ENCODE peak calls at places on chromosomes 4 and X, in seven cellular contexts. One of them, this sample, is unnamed.

GRCh38 chrX:149491812-149492211 is 13.3 kb downstream of the IDS start:
- DNase-seq in fibroblast of pulmonary artery: no peak
- DNase-seq in heart right ventricle: no peak
- DNase-seq in pancreas: no peak
- DNase-seq in right cardiac atrium: no peak
- DNase-seq in effector memory CD4-positive, alpha-beta T cell: no peak
- DNase-seq in endodermal cell: no peak
- DNase-seq in this sample: no peak

GRCh38 chr4:86594559-86595425 is 677 bp downstream of the PTPN13 start:
- DNase-seq in fibroblast of pulmonary artery: peak
- DNase-seq in heart right ventricle: peak
- DNase-seq in pancreas: no peak
- DNase-seq in right cardiac atrium: peak
- DNase-seq in effector memory CD4-positive, alpha-beta T cell: no peak
- DNase-seq in endodermal cell: peak
- DNase-seq in this sample: peak

GRCh38 chr4:168787801-168788200 is 222.3 kb downstream of the CBR4 start:
- DNase-seq in fibroblast of pulmonary artery: no peak
- DNase-seq in heart right ventricle: no peak
- DNase-seq in pancreas: no peak
- DNase-seq in right cardiac atrium: no peak
- DNase-seq in effector memory CD4-positive, alpha-beta T cell: no peak
- DNase-seq in endodermal cell: no peak
- DNase-seq in this sample: no peak

GRCh38 chrX:37330642-37331041 is 18.5 kb upstream of the PRRG1 start:
- DNase-seq in fibroblast of pulmonary artery: no peak
- DNase-seq in heart right ventricle: no peak
- DNase-seq in pancreas: no peak
- DNase-seq in right cardiac atrium: no peak
- DNase-seq in effector memory CD4-positive, alpha-beta T cell: no peak
- DNase-seq in endodermal cell: no peak
- DNase-seq in this sample: no peak

GRCh38 chr4:146381263-146381872 is 140.4 kb downstream of the SLC10A7 start:
- DNase-seq in fibroblast of pulmonary artery: no peak
- DNase-seq in heart right ventricle: no peak
- DNase-seq in pancreas: no peak
- DNase-seq in right cardiac atrium: no peak
- DNase-seq in effector memory CD4-positive, alpha-beta T cell: no peak
- DNase-seq in endodermal cell: no peak
- DNase-seq in this sample: no peak

GRCh38 chr4:108991929-108992328 is 229.1 kb upstream of the ETNPPL start:
- DNase-seq in fibroblast of pulmonary artery: peak
- DNase-seq in heart right ventricle: no peak
- DNase-seq in pancreas: no peak
- DNase-seq in right cardiac atrium: no peak
- DNase-seq in effector memory CD4-positive, alpha-beta T cell: no peak
- DNase-seq in endodermal cell: no peak
- DNase-seq in this sample: peak

GRCh38 chrX:22109442-22109841 is 77.3 kb downstream of the PHEX start:
- DNase-seq in fibroblast of pulmonary artery: peak
- DNase-seq in heart right ventricle: no peak
- DNase-seq in pancreas: no peak
- DNase-seq in right cardiac atrium: no peak
- DNase-seq in effector memory CD4-positive, alpha-beta T cell: no peak
- DNase-seq in endodermal cell: no peak
- DNase-seq in this sample: peak

GRCh38 chrX:22135994-22136684 is 104.0 kb downstream of the PHEX start:
- DNase-seq in fibroblast of pulmonary artery: peak
- DNase-seq in heart right ventricle: peak
- DNase-seq in pancreas: no peak
- DNase-seq in right cardiac atrium: no peak
- DNase-seq in effector memory CD4-positive, alpha-beta T cell: no peak
- DNase-seq in endodermal cell: no peak
- DNase-seq in this sample: peak

GRCh38 chr4:3582091-3582475 is 49.9 kb upstream of the LRPAP1 start:
- DNase-seq in fibroblast of pulmonary artery: no peak
- DNase-seq in heart right ventricle: no peak
- DNase-seq in pancreas: no peak
- DNase-seq in right cardiac atrium: no peak
- DNase-seq in effector memory CD4-positive, alpha-beta T cell: no peak
- DNase-seq in endodermal cell: no peak
- DNase-seq in this sample: no peak

GRCh38 chr4:152073738-152074137 is 312.9 kb upstream of the GATB start:
- DNase-seq in fibroblast of pulmonary artery: peak
- DNase-seq in heart right ventricle: peak
- DNase-seq in pancreas: no peak
- DNase-seq in right cardiac atrium: peak
- DNase-seq in effector memory CD4-positive, alpha-beta T cell: no peak
- DNase-seq in endodermal cell: no peak
- DNase-seq in this sample: peak

GRCh38 chr4:6987566-6987920 is 55.6 kb upstream of the TADA2B start:
- DNase-seq in fibroblast of pulmonary artery: peak
- DNase-seq in heart right ventricle: no peak
- DNase-seq in pancreas: no peak
- DNase-seq in right cardiac atrium: no peak
- DNase-seq in effector memory CD4-positive, alpha-beta T cell: no peak
- DNase-seq in endodermal cell: peak
- DNase-seq in this sample: peak

GRCh38 chr4:176149680-176150079 is 45.7 kb downstream of the SPATA4 start:
- DNase-seq in fibroblast of pulmonary artery: no peak
- DNase-seq in heart right ventricle: no peak
- DNase-seq in pancreas: no peak
- DNase-seq in right cardiac atrium: no peak
- DNase-seq in effector memory CD4-positive, alpha-beta T cell: no peak
- DNase-seq in endodermal cell: no peak
- DNase-seq in this sample: peak

GRCh38 chrX:118216086-118216485 is 99.5 kb upstream of the KLHL13 start:
- DNase-seq in fibroblast of pulmonary artery: peak
- DNase-seq in heart right ventricle: no peak
- DNase-seq in pancreas: no peak
- DNase-seq in right cardiac atrium: no peak
- DNase-seq in effector memory CD4-positive, alpha-beta T cell: no peak
- DNase-seq in endodermal cell: no peak
- DNase-seq in this sample: no peak

GRCh38 chr4:86441175-86441960 is 81.5 kb upstream of the MAPK10 start:
- DNase-seq in fibroblast of pulmonary artery: peak
- DNase-seq in heart right ventricle: no peak
- DNase-seq in pancreas: no peak
- DNase-seq in right cardiac atrium: no peak
- DNase-seq in effector memory CD4-positive, alpha-beta T cell: no peak
- DNase-seq in endodermal cell: no peak
- DNase-seq in this sample: peak

GRCh38 chr4:158155656-158156356 is 17.0 kb downstream of the GASK1B start:
- DNase-seq in fibroblast of pulmonary artery: no peak
- DNase-seq in heart right ventricle: no peak
- DNase-seq in pancreas: no peak
- DNase-seq in right cardiac atrium: no peak
- DNase-seq in effector memory CD4-positive, alpha-beta T cell: no peak
- DNase-seq in endodermal cell: peak
- DNase-seq in this sample: no peak

GRCh38 chr4:98950925-98951324 is 22.0 kb upstream of the EIF4E start:
- DNase-seq in fibroblast of pulmonary artery: peak
- DNase-seq in heart right ventricle: no peak
- DNase-seq in pancreas: no peak
- DNase-seq in right cardiac atrium: no peak
- DNase-seq in effector memory CD4-positive, alpha-beta T cell: no peak
- DNase-seq in endodermal cell: no peak
- DNase-seq in this sample: peak

GRCh38 chr4:149441338-149441737 is 374.3 kb downstream of the IQCM start:
- DNase-seq in fibroblast of pulmonary artery: peak
- DNase-seq in heart right ventricle: no peak
- DNase-seq in pancreas: no peak
- DNase-seq in right cardiac atrium: no peak
- DNase-seq in effector memory CD4-positive, alpha-beta T cell: no peak
- DNase-seq in endodermal cell: no peak
- DNase-seq in this sample: peak

GRCh38 chrX:103730746-103731508 is 20.2 kb downstream of the TMEM31 start:
- DNase-seq in fibroblast of pulmonary artery: peak
- DNase-seq in heart right ventricle: peak
- DNase-seq in pancreas: no peak
- DNase-seq in right cardiac atrium: no peak
- DNase-seq in effector memory CD4-positive, alpha-beta T cell: no peak
- DNase-seq in endodermal cell: peak
- DNase-seq in this sample: peak

GRCh38 chr4:83639849-83640493 is 104.1 kb downstream of the GPAT3 start:
- DNase-seq in fibroblast of pulmonary artery: peak
- DNase-seq in heart right ventricle: peak
- DNase-seq in pancreas: no peak
- DNase-seq in right cardiac atrium: no peak
- DNase-seq in effector memory CD4-positive, alpha-beta T cell: peak
- DNase-seq in endodermal cell: peak
- DNase-seq in this sample: peak

GRCh38 chr4:117357422-117357821 is 272.0 kb upstream of the TRAM1L1 start:
- DNase-seq in fibroblast of pulmonary artery: no peak
- DNase-seq in heart right ventricle: no peak
- DNase-seq in pancreas: no peak
- DNase-seq in right cardiac atrium: no peak
- DNase-seq in effector memory CD4-positive, alpha-beta T cell: no peak
- DNase-seq in endodermal cell: no peak
- DNase-seq in this sample: no peak

GRCh38 chrX:132443736-132444135 is 45.1 kb downstream of the MBNL3 start:
- DNase-seq in fibroblast of pulmonary artery: no peak
- DNase-seq in heart right ventricle: no peak
- DNase-seq in pancreas: no peak
- DNase-seq in right cardiac atrium: no peak
- DNase-seq in effector memory CD4-positive, alpha-beta T cell: no peak
- DNase-seq in endodermal cell: no peak
- DNase-seq in this sample: no peak

GRCh38 chr4:114038762-114039392 is 59.4 kb upstream of the ARSJ start:
- DNase-seq in fibroblast of pulmonary artery: no peak
- DNase-seq in heart right ventricle: no peak
- DNase-seq in pancreas: no peak
- DNase-seq in right cardiac atrium: no peak
- DNase-seq in effector memory CD4-positive, alpha-beta T cell: no peak
- DNase-seq in endodermal cell: no peak
- DNase-seq in this sample: no peak

GRCh38 chr4:151689211-151689991 is 71.4 kb downstream of the GATB start:
- DNase-seq in fibroblast of pulmonary artery: no peak
- DNase-seq in heart right ventricle: no peak
- DNase-seq in pancreas: no peak
- DNase-seq in right cardiac atrium: no peak
- DNase-seq in effector memory CD4-positive, alpha-beta T cell: no peak
- DNase-seq in endodermal cell: no peak
- DNase-seq in this sample: no peak

GRCh38 chrX:70960728-70961127 is 29.8 kb upstream of the SLC7A3 start:
- DNase-seq in fibroblast of pulmonary artery: peak
- DNase-seq in heart right ventricle: no peak
- DNase-seq in pancreas: no peak
- DNase-seq in right cardiac atrium: no peak
- DNase-seq in effector memory CD4-positive, alpha-beta T cell: no peak
- DNase-seq in endodermal cell: no peak
- DNase-seq in this sample: peak

GRCh38 chrX:111100191-111100590 is 4.2 kb downstream of the PAK3 start:
- DNase-seq in fibroblast of pulmonary artery: peak
- DNase-seq in heart right ventricle: no peak
- DNase-seq in pancreas: no peak
- DNase-seq in right cardiac atrium: no peak
- DNase-seq in effector memory CD4-positive, alpha-beta T cell: no peak
- DNase-seq in endodermal cell: peak
- DNase-seq in this sample: peak

GRCh38 chr4:2402453-2402852 is 16.0 kb downstream of the ZFYVE28 start:
- DNase-seq in fibroblast of pulmonary artery: no peak
- DNase-seq in heart right ventricle: no peak
- DNase-seq in pancreas: no peak
- DNase-seq in right cardiac atrium: no peak
- DNase-seq in effector memory CD4-positive, alpha-beta T cell: no peak
- DNase-seq in endodermal cell: no peak
- DNase-seq in this sample: no peak
- H3K4me3 ChIP-seq in fibroblast of pulmonary artery: peak
- H3K4me3 ChIP-seq in heart right ventricle: peak
- H3K4me3 ChIP-seq in pancreas: no peak
- H3K4me3 ChIP-seq in right cardiac atrium: peak
- H3K4me3 ChIP-seq in effector memory CD4-positive, alpha-beta T cell: peak
- H3K4me3 ChIP-seq in endodermal cell: no peak
- H3K4me3 ChIP-seq in this sample: peak

DNA sequence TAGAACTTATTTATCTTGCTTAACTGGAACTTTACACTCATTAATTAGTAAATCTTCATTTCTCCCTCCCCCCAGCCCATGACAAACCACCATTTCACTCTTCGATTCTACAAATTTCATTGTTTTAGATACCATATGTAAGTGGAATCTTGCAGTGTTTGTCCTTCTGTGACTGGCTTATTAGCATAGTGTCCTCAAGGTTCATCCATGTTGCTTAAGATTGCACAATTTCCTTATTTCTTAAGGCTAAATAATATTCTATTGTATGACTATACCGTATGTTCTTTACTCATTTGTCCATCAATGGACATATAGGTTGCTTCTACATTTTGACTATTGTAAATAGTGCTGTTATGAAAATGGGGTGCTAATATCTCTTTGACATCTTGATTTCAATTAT is 24.5 kb upstream of the RNF212 start:
- DNase-seq in fibroblast of pulmonary artery: peak
- DNase-seq in heart right ventricle: no peak
- DNase-seq in pancreas: no peak
- DNase-seq in right cardiac atrium: no peak
- DNase-seq in effector memory CD4-positive, alpha-beta T cell: no peak
- DNase-seq in endodermal cell: no peak
- DNase-seq in this sample: no peak
- H3K4me3 ChIP-seq in fibroblast of pulmonary artery: no peak
- H3K4me3 ChIP-seq in heart right ventricle: no peak
- H3K4me3 ChIP-seq in pancreas: no peak
- H3K4me3 ChIP-seq in right cardiac atrium: no peak
- H3K4me3 ChIP-seq in effector memory CD4-positive, alpha-beta T cell: peak
- H3K4me3 ChIP-seq in endodermal cell: no peak
- H3K4me3 ChIP-seq in this sample: no peak

DNA sequence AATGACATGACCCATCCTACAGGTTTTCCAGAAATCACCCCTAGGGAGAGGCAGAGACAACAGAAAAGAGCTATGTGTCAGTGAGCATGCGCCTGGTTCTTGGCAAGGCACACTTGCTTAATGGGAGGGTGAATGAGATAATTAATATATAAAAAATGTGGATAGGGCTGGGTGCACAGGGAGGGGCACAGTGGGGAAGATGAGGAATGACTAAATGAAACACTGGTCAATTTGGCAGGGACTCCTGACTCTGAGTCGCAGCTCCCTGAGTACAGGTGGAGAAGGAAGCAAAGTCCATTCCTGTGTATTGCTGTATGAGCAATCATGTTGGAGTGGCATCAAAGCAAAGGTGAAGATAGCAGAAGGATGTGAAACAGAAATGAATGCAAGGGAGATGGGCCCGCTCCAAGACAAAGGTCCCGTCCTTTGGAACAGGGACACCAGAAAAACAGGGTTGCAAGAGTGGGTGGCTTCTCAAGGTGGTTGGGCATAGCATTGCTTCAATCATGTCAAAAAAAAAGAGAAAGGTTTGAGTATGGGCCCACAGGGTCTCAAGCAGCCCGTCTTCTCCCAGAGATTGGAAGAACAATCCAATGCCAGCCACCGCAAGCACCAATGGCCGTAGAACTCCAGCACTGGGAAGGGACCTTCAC is 278.4 kb upstream of the AGTR2 start:
- DNase-seq in fibroblast of pulmonary artery: no peak
- DNase-seq in heart right ventricle: no peak
- DNase-seq in pancreas: no peak
- DNase-seq in right cardiac atrium: no peak
- DNase-seq in effector memory CD4-positive, alpha-beta T cell: no peak
- DNase-seq in endodermal cell: no peak
- DNase-seq in this sample: peak
- H3K4me3 ChIP-seq in fibroblast of pulmonary artery: no peak
- H3K4me3 ChIP-seq in heart right ventricle: no peak
- H3K4me3 ChIP-seq in pancreas: peak
- H3K4me3 ChIP-seq in right cardiac atrium: no peak
- H3K4me3 ChIP-seq in effector memory CD4-positive, alpha-beta T cell: no peak
- H3K4me3 ChIP-seq in endodermal cell: no peak
- H3K4me3 ChIP-seq in this sample: no peak

GRCh38 chrX:107450823-107451509 is 1.5 kb downstream of the FRMPD3 start:
- DNase-seq in fibroblast of pulmonary artery: no peak
- DNase-seq in heart right ventricle: no peak
- DNase-seq in pancreas: no peak
- DNase-seq in right cardiac atrium: peak
- DNase-seq in effector memory CD4-positive, alpha-beta T cell: no peak
- DNase-seq in endodermal cell: peak
- DNase-seq in this sample: peak
- H3K4me3 ChIP-seq in fibroblast of pulmonary artery: no peak
- H3K4me3 ChIP-seq in heart right ventricle: no peak
- H3K4me3 ChIP-seq in pancreas: no peak
- H3K4me3 ChIP-seq in right cardiac atrium: no peak
- H3K4me3 ChIP-seq in effector memory CD4-positive, alpha-beta T cell: no peak
- H3K4me3 ChIP-seq in endodermal cell: no peak
- H3K4me3 ChIP-seq in this sample: no peak

This sample was measured in GM23248.